ENCODE peak calls at places on chromosome 1, in nine cellular contexts. S, E, O, V, C, X, W, L and J are unnamed samples.

GRCh38 chr1:94550396-94550795 is 8.8 kb upstream of the F3 start:
- DNase-seq in W (no peak), X (no peak), V (no peak), C (no peak), S (no peak), L (no peak), E (no peak), O (no peak), J (no peak)

GRCh38 chr1:3148171-3148570 is 79.2 kb downstream of the PRDM16 start:
- DNase-seq in L (no peak), C (no peak), S (no peak), W (no peak), V (no peak), E (no peak), O (no peak), X (no peak), J (no peak)

GRCh38 chr1:3170566-3171453 is 101.8 kb downstream of the PRDM16 start:
- DNase-seq in O (no peak), L (no peak), W (peak), V (no peak), C (peak), X (peak), S (no peak), E (peak), J (peak)

GRCh38 chr1:175129997-175130648 is 62.5 kb downstream of the KIAA0040 start:
- DNase-seq in L (no peak), O (no peak), X (no peak), E (no peak), C (peak), V (no peak), W (peak), S (no peak), J (peak)

GRCh38 chr1:67882196-67882958 is 49.1 kb upstream of the GNG12 start:
- DNase-seq in L (no peak), W (no peak), V (no peak), X (no peak), O (no peak), E (no peak), S (peak), C (no peak), J (no peak)

GRCh38 chr1:184260382-184260781 is 126.4 kb upstream of the C1orf21 start:
- DNase-seq in C (no peak), X (no peak), E (no peak), V (no peak), W (peak), O (no peak), S (peak), L (no peak), J (no peak)

GRCh38 chr1:28890435-28890834 is 23.9 kb upstream of the EPB41 start:
- DNase-seq in C (no peak), W (no peak), E (no peak), O (no peak), X (no peak), V (no peak), S (no peak), L (no peak), J (no peak)

GRCh38 chr1:206011057-206011456 is 7.9 kb upstream of the RAB7B start:
- DNase-seq in E (no peak), O (no peak), X (no peak), S (no peak), W (no peak), V (no peak), L (no peak), C (no peak), J (no peak)

GRCh38 chr1:33394716-33395115 is 36.2 kb downstream of the PHC2 start:
- DNase-seq in X (no peak), L (no peak), V (no peak), W (no peak), E (no peak), C (no peak), O (no peak), S (no peak), J (no peak)

GRCh38 chr1:152613511-152613910 is at the start of gene LCE3B:
- DNase-seq in V (no peak), O (no peak), E (no peak), S (no peak), L (no peak), X (no peak), C (no peak), W (no peak), J (no peak)

GRCh38 chr1:30740952-30741894 is 16.4 kb downstream of the LAPTM5 start:
- DNase-seq in L (no peak), O (no peak), X (no peak), E (no peak), W (peak), C (no peak), V (no peak), S (peak), J (no peak)

GRCh38 chr1:35568975-35569395 is 4.1 kb upstream of the TFAP2E start:
- DNase-seq in E (peak), W (peak), X (no peak), S (peak), L (peak), V (peak), O (peak), C (peak), J (peak)

GRCh38 chr1:209577346-209577745 is 6.2 kb upstream of the CAMK1G start:
- DNase-seq in O (no peak), X (no peak), S (no peak), L (no peak), E (no peak), W (peak), C (no peak), V (no peak), J (no peak)

GRCh38 chr1:200890818-200891773 is 3.6 kb upstream of the INAVA start:
- DNase-seq in W (peak), O (no peak), X (no peak), V (no peak), L (no peak), E (no peak), S (peak), C (no peak), J (peak)

GRCh38 chr1:155360051-155360450 is 39.4 kb downstream of the RUSC1 start:
- DNase-seq in C (no peak), V (no peak), W (no peak), L (no peak), O (no peak), S (no peak), X (no peak), E (no peak), J (no peak)

GRCh38 chr1:112508242-112509004 is at the start of gene WNT2B:
- DNase-seq in W (no peak), O (no peak), L (peak), V (peak), X (no peak), S (peak), E (peak), C (no peak), J (peak)

GRCh38 chr1:64917907-64918306 is 48.4 kb downstream of the JAK1 start:
- DNase-seq in C (no peak), V (no peak), O (no peak), X (no peak), L (no peak), E (no peak), W (no peak), S (no peak), J (no peak)